ENCODE peak calls at places on chromosomes 13 and 19, in eight cellular contexts. M is Peyer's patch, Y is prostate gland, F is heart left ventricle, B is testis, V is NB4, L is uterus, P is suprapubic skin. N is an unnamed sample.

GRCh38 chr19:56312337-56312736 is 2.3 kb downstream of the ZSCAN5A start:
- DNase-seq in Y (no peak), V (no peak), F (no peak), M (no peak), L (no peak), B (no peak), P (no peak), N (no peak)

GRCh38 chr19:16736709-16737108 is 17.1 kb downstream of the NWD1 start:
- DNase-seq in V (peak), L (no peak), P (no peak), M (no peak), B (no peak), Y (no peak), F (no peak), N (no peak)

GRCh38 chr13:46531953-46532352 is 21.0 kb upstream of the LRCH1 start:
- DNase-seq in F (no peak), L (no peak), Y (no peak), V (peak), B (no peak), P (no peak), M (no peak), N (no peak)

GRCh38 chr13:40191186-40191980 is 475.1 kb downstream of the FOXO1 start:
- DNase-seq in V (no peak), L (no peak), P (no peak), M (no peak), B (no peak), F (no peak), Y (no peak), N (no peak)

GRCh38 chr19:33295621-33296472 is 6.5 kb downstream of the CEBPA start:
- DNase-seq in L (no peak), V (no peak), Y (no peak), F (peak), M (peak), P (peak), B (no peak), N (no peak)

GRCh38 chr13:24911135-24911524 is 147.2 kb downstream of the RNF17 start:
- DNase-seq in P (no peak), V (peak), B (no peak), M (no peak), L (no peak), Y (no peak), F (no peak), N (peak)

GRCh38 chr19:7595466-7596133 is at the start of gene CAMSAP3:
- DNase-seq in P (no peak), F (no peak), L (no peak), M (peak), Y (peak), V (no peak), B (no peak), N (no peak)

GRCh38 chr13:110546933-110547332 is 14.6 kb downstream of the RAB20 start:
- DNase-seq in Y (peak), V (no peak), L (no peak), P (peak), M (peak), F (peak), B (peak), N (peak)

GRCh38 chr19:51407631-51408131 is 9.8 kb downstream of the SIGLEC10 start:
- DNase-seq in Y (no peak), M (no peak), L (no peak), P (no peak), B (peak), F (no peak), V (peak), N (peak)

GRCh38 chr19:51136333-51136732 is 5.8 kb upstream of the SIGLEC7 start:
- DNase-seq in V (no peak), M (no peak), Y (no peak), L (no peak), B (no peak), F (no peak), P (no peak), N (no peak)

GRCh38 chr13:107020393-107020792 is 452.5 kb upstream of the ARGLU1 start:
- DNase-seq in V (no peak), Y (no peak), B (no peak), L (no peak), P (no peak), M (no peak), F (no peak), N (no peak)

GRCh38 chr13:105871768-105872167 is 663.7 kb downstream of the EFNB2 start:
- DNase-seq in Y (no peak), L (no peak), V (no peak), M (no peak), F (no peak), P (no peak), B (no peak), N (no peak)

GRCh38 chr19:39413269-39413902 is 917 bp downstream of the PLEKHG2 start:
- DNase-seq in V (peak), P (peak), L (peak), Y (peak), F (peak), M (peak), B (peak), N (no peak)

GRCh38 chr13:36207672-36208071 is 6.7 kb downstream of the SOHLH2 start:
- DNase-seq in L (no peak), M (no peak), P (no peak), F (no peak), B (no peak), Y (no peak), V (peak), N (no peak)

GRCh38 chr13:57075588-57075987 is 65.1 kb upstream of the PRR20A start:
- DNase-seq in V (no peak), F (no peak), L (no peak), B (no peak), P (no peak), M (no peak), Y (no peak), N (no peak)

GRCh38 chr19:13255041-13255718 is 105.0 kb downstream of the IER2 start:
- DNase-seq in Y (no peak), L (no peak), P (no peak), F (no peak), V (peak), M (no peak), B (no peak), N (no peak)

GRCh38 chr13:85616275-85616674 is 182.9 kb downstream of the SLITRK6 start:
- DNase-seq in M (no peak), L (no peak), F (no peak), P (no peak), Y (no peak), V (no peak), B (no peak), N (no peak)

GRCh38 chr13:105814219-105814901 is 721.1 kb downstream of the EFNB2 start:
- DNase-seq in M (no peak), Y (no peak), V (no peak), B (no peak), P (no peak), L (no peak), F (no peak), N (no peak)

GRCh38 chr13:94343243-94343585 is 136.3 kb downstream of the DCT start:
- DNase-seq in P (no peak), L (no peak), V (no peak), Y (no peak), B (no peak), M (no peak), F (no peak), N (no peak)

GRCh38 chr13:21100994-21101757 is 39.8 kb upstream of the LATS2 start:
- DNase-seq in Y (no peak), M (no peak), V (no peak), L (no peak), P (no peak), F (no peak), B (no peak), N (no peak)

GRCh38 chr13:85985791-85986190 is 186.6 kb upstream of the SLITRK6 start:
- DNase-seq in P (no peak), V (no peak), F (no peak), M (no peak), B (no peak), L (no peak), Y (no peak), N (no peak)

GRCh38 chr13:29887651-29888050 is 37.2 kb upstream of the UBL3 start:
- DNase-seq in P (no peak), B (no peak), V (no peak), Y (no peak), L (no peak), F (no peak), M (no peak), N (no peak)

GRCh38 chr13:111005364-111005763 is 90.5 kb upstream of the ANKRD10 start:
- DNase-seq in P (no peak), Y (no peak), M (no peak), F (no peak), V (no peak), L (no peak), B (no peak), N (peak)

GRCh38 chr13:23554000-23554399 is 16.2 kb upstream of the TNFRSF19 start:
- DNase-seq in F (no peak), L (no peak), B (no peak), Y (no peak), P (no peak), M (no peak), V (no peak), N (no peak)

GRCh38 chr19:55088021-55088451 is 12.4 kb downstream of the EPS8L1 start:
- DNase-seq in L (no peak), V (no peak), F (peak), M (no peak), P (peak), B (no peak), Y (no peak), N (no peak)

GRCh38 chr19:32921624-32922023 is 50.1 kb downstream of the CEP89 start:
- DNase-seq in F (no peak), B (no peak), Y (no peak), V (no peak), M (no peak), L (no peak), P (no peak), N (no peak)

GRCh38 chr19:56105090-56105701 is 15.9 kb downstream of the ZNF787 start:
- DNase-seq in P (peak), Y (peak), V (no peak), M (peak), F (no peak), L (peak), B (peak), N (peak)

GRCh38 chr13:73578251-73578875 is 519.6 kb downstream of the KLF5 start:
- DNase-seq in F (no peak), B (peak), M (no peak), P (no peak), V (no peak), L (no peak), Y (no peak), N (no peak)

GRCh38 chr13:95296326-95296939 is 4.8 kb downstream of the ABCC4 start:
- DNase-seq in M (peak), B (peak), Y (no peak), F (no peak), L (no peak), V (peak), P (no peak), N (peak)

GRCh38 chr13:66689628-66690027 is 540.5 kb downstream of the PCDH9 start:
- DNase-seq in L (no peak), F (no peak), P (no peak), M (no peak), Y (no peak), B (peak), V (no peak), N (no peak)

GRCh38 chr13:64239372-64239771 is 2823.7 kb upstream of the PCDH20 start:
- DNase-seq in L (no peak), F (no peak), M (no peak), B (no peak), V (no peak), P (no peak), Y (no peak), N (no peak)

GRCh38 chr19:47497073-47497766 is 13.2 kb upstream of the KPTN start:
- DNase-seq in F (peak), V (no peak), B (no peak), P (no peak), L (no peak), Y (peak), M (no peak), N (no peak)

GRCh38 chr19:19618384-19619051 is at the start of gene PBX4:
- DNase-seq in F (peak), V (peak), B (peak), P (peak), M (peak), L (peak), Y (peak), N (peak)

GRCh38 chr13:32203736-32204135 is 111.4 kb downstream of the ZAR1L start:
- DNase-seq in P (no peak), L (no peak), B (no peak), F (no peak), Y (no peak), M (no peak), V (no peak), N (no peak)

GRCh38 chr13:101893021-101893420 is 440.5 kb downstream of the ITGBL1 start:
- DNase-seq in Y (no peak), L (no peak), P (no peak), F (no peak), B (no peak), V (no peak), M (no peak), N (no peak)

GRCh38 chr19:39582891-39583625 is 19.3 kb upstream of the LGALS13 start:
- DNase-seq in P (no peak), Y (no peak), B (no peak), L (no peak), M (no peak), F (no peak), V (no peak), N (no peak)

GRCh38 chr19:6593651-6594416 is 2.9 kb upstream of the CD70 start:
- DNase-seq in B (no peak), M (no peak), Y (no peak), V (peak), L (no peak), P (no peak), F (no peak), N (no peak)

GRCh38 chr13:20378721-20379120 is 146.6 kb upstream of the GJB6 start:
- DNase-seq in F (no peak), V (no peak), Y (no peak), P (no peak), L (no peak), B (no peak), M (no peak), N (no peak)

GRCh38 chr13:50916701-50917184 is 7.2 kb downstream of the RNASEH2B start:
- DNase-seq in F (no peak), V (peak), P (no peak), L (no peak), B (no peak), M (no peak), Y (no peak), N (no peak)
- TF ChIP-seq POLR2A in F (no peak), V (peak), P (no peak), L (no peak), B (no peak), M (no peak), Y (no peak), N (no peak)

GRCh38 chr19:3036119-3036794 is 7.2 kb upstream of the TLE2 start:
- DNase-seq in B (peak), F (peak), M (peak), P (peak), Y (peak), L (peak), V (peak), N (peak)

GRCh38 chr19:3033595-3034193 is 4.6 kb upstream of the TLE2 start:
- DNase-seq in V (no peak), M (peak), L (no peak), F (no peak), Y (no peak), B (no peak), P (no peak), N (no peak)

GRCh38 chr19:3034194-3034844 is 5.2 kb upstream of the TLE2 start:
- DNase-seq in Y (no peak), B (no peak), F (no peak), P (no peak), M (peak), L (no peak), V (no peak), N (no peak)

GRCh38 chr19:3034845-3035541 is 5.9 kb upstream of the TLE2 start:
- DNase-seq in V (peak), L (peak), F (no peak), Y (peak), P (peak), M (peak), B (no peak), N (no peak)

GRCh38 chr19:3035542-3036118 is 6.5 kb upstream of the TLE2 start:
- DNase-seq in V (peak), B (peak), P (peak), M (peak), Y (peak), F (peak), L (peak), N (peak)
- TF ChIP-seq POLR2A in V (peak), B (no peak), P (no peak), M (peak), Y (peak), F (peak), L (peak), N (no peak)

GRCh38 chr19:2415281-2415972 is 12.0 kb downstream of the TIMM13 start:
- DNase-seq in M (peak), Y (no peak), P (no peak), V (no peak), B (no peak), F (no peak), L (no peak), N (no peak)
- TF ChIP-seq POLR2A in M (no peak), Y (no peak), P (no peak), V (no peak), B (no peak), F (no peak), L (no peak), N (no peak)

GRCh38 chr19:1271528-1272422 is 2.6 kb downstream of the CIRBP start:
- DNase-seq in F (no peak), Y (peak), L (no peak), B (no peak), M (no peak), P (no peak), V (no peak), N (no peak)
- TF ChIP-seq POLR2A in F (no peak), Y (no peak), L (no peak), B (no peak), M (no peak), P (no peak), V (no peak), N (no peak)

DNA sequence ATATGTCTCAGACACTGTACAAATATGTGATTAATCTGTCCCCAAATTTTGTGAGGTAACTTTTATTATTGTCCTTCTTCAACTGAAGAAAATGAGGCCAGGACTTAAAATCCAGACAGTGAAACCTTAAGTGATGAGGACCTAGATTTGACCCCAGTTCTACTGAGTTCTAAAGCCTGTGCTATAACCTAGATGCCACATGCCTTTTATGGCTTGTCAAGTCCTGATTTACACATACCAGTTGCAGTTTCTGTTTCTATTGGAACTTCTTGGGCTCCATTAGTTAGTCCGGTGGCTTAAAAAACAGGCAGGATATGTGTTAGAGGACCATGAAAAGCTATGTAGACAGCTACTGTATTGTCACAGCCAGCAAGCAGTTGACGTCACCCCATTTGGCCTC is 436.5 kb upstream of the KLHL1 start:
- DNase-seq in P (no peak), F (no peak), V (no peak), L (no peak), M (no peak), Y (no peak), B (no peak), N (no peak)
- TF ChIP-seq POLR2A in P (no peak), F (no peak), V (no peak), L (no peak), M (no peak), Y (no peak), B (no peak), N (no peak)

N was measured in H54.